ENCODE peak calls at places on chromosomes 1 and 21, in eight cellular contexts. O is kidney; V is RWPE1; A is Peyer's patch; B is transverse colon; K is astrocyte of the spinal cord; P is NB4; E is CD8-positive, alpha-beta T cell. Z is an unnamed sample.

GRCh38 chr1:31164291-31164690 is 75.4 kb downstream of the NKAIN1 start:
- DNase-seq in O (no peak), V (no peak), A (no peak), B (no peak), K (no peak), P (no peak), E (no peak), Z (no peak)

GRCh38 chr21:42665026-42665425 is 11.6 kb downstream of the PDE9A start:
- DNase-seq in O (no peak), V (no peak), A (no peak), B (peak), K (no peak), P (no peak), E (no peak), Z (no peak)

GRCh38 chr1:222454782-222455181 is 93.1 kb downstream of the HHIPL2 start:
- DNase-seq in O (no peak), V (peak), A (no peak), B (peak), K (no peak), P (no peak), E (no peak), Z (no peak)

GRCh38 chr1:25692560-25692959 is 76.0 kb downstream of the MAN1C1 start:
- DNase-seq in O (no peak), V (no peak), A (no peak), B (no peak), K (no peak), P (peak), E (no peak), Z (no peak)

GRCh38 chr1:228120351-228121091 is 11.4 kb upstream of the MRPL55 start:
- DNase-seq in O (no peak), V (no peak), A (no peak), B (no peak), K (no peak), P (no peak), E (no peak), Z (no peak)

GRCh38 chr1:180462099-180462498 is 40.3 kb downstream of the ACBD6 start:
- DNase-seq in O (no peak), V (no peak), A (no peak), B (no peak), K (no peak), P (no peak), E (no peak), Z (no peak)

GRCh38 chr1:162564762-162565218 is 3.3 kb downstream of the UAP1 start:
- DNase-seq in O (no peak), V (no peak), A (no peak), B (no peak), K (no peak), P (peak), E (no peak), Z (no peak)

GRCh38 chr1:230507671-230508407 is 81.7 kb upstream of the PGBD5 start:
- DNase-seq in O (no peak), V (peak), A (no peak), B (no peak), K (no peak), P (no peak), E (no peak), Z (no peak)

GRCh38 chr1:213284626-213285025 is 233.6 kb downstream of the RPS6KC1 start:
- DNase-seq in O (no peak), V (no peak), A (no peak), B (no peak), K (peak), P (no peak), E (no peak), Z (no peak)

GRCh38 chr1:157173900-157174410 is 35.8 kb upstream of the ETV3 start:
- DNase-seq in O (no peak), V (no peak), A (no peak), B (no peak), K (no peak), P (no peak), E (no peak), Z (no peak)

GRCh38 chr1:27873671-27874384 is 1.5 kb downstream of the THEMIS2 start:
- DNase-seq in O (peak), V (no peak), A (peak), B (peak), K (no peak), P (no peak), E (no peak), Z (no peak)

GRCh38 chr1:111406325-111406768 is 21.2 kb downstream of the OVGP1 start:
- DNase-seq in O (no peak), V (peak), A (peak), B (peak), K (no peak), P (no peak), E (peak), Z (peak)

GRCh38 chr1:94962745-94963265 is 35.9 kb upstream of the CNN3 start:
- DNase-seq in O (no peak), V (no peak), A (peak), B (peak), K (peak), P (peak), E (peak), Z (peak)

GRCh38 chr1:38735651-38736161 is 123.9 kb downstream of the RRAGC start:
- DNase-seq in O (no peak), V (no peak), A (no peak), B (no peak), K (peak), P (no peak), E (no peak), Z (no peak)

GRCh38 chr1:158972841-158973240 is 36.9 kb upstream of the IFI16 start:
- DNase-seq in O (no peak), V (no peak), A (peak), B (no peak), K (no peak), P (peak), E (no peak), Z (no peak)
- TF ChIP-seq CTCF in O (no peak), V (no peak), A (no peak), B (no peak), K (no peak), P (peak), E (no peak), Z (no peak)

GRCh38 chr21:20419780-20420179 is 578.4 kb upstream of the NCAM2 start:
- DNase-seq in O (no peak), V (peak), A (no peak), B (no peak), K (no peak), P (no peak), E (no peak), Z (no peak)

GRCh38 chr21:20425856-20426255 is 572.4 kb upstream of the NCAM2 start:
- DNase-seq in O (no peak), V (no peak), A (no peak), B (no peak), K (no peak), P (no peak), E (no peak), Z (no peak)

GRCh38 chr21:20424943-20425342 is 573.3 kb upstream of the NCAM2 start:
- DNase-seq in O (no peak), V (no peak), A (no peak), B (no peak), K (no peak), P (no peak), E (no peak), Z (no peak)
- TF ChIP-seq CTCF in O (no peak), V (no peak), A (no peak), B (no peak), K (no peak), P (no peak), E (no peak), Z (no peak)

GRCh38 chr1:118223426-118223825 is 38.4 kb upstream of the SPAG17 start:
- DNase-seq in O (no peak), V (no peak), A (no peak), B (no peak), K (no peak), P (peak), E (no peak), Z (no peak)
- TF ChIP-seq CTCF in O (peak), V (no peak), A (no peak), B (peak), K (peak), P (no peak), E (no peak), Z (no peak)

GRCh38 chr1:200917291-200917817 is 22.7 kb downstream of the INAVA start:
- DNase-seq in O (no peak), V (peak), A (peak), B (no peak), K (no peak), P (no peak), E (no peak), Z (no peak)

GRCh38 chr1:200918006-200918405 is 23.3 kb downstream of the INAVA start:
- DNase-seq in O (no peak), V (no peak), A (peak), B (no peak), K (no peak), P (no peak), E (no peak), Z (no peak)

GRCh38 chr1:200916681-200917080 is 22.0 kb downstream of the INAVA start:
- DNase-seq in O (no peak), V (no peak), A (peak), B (no peak), K (no peak), P (no peak), E (no peak), Z (no peak)

GRCh38 chr1:200919386-200919785 is 24.7 kb downstream of the INAVA start:
- DNase-seq in O (peak), V (no peak), A (no peak), B (no peak), K (no peak), P (no peak), E (no peak), Z (no peak)

GRCh38 chr1:200916152-200916551 is 21.5 kb downstream of the INAVA start:
- DNase-seq in O (peak), V (no peak), A (peak), B (no peak), K (no peak), P (no peak), E (no peak), Z (no peak)
- TF ChIP-seq CTCF in O (no peak), V (no peak), A (no peak), B (peak), K (no peak), P (peak), E (no peak), Z (no peak)

GRCh38 chr1:23177031-23177430 is 8.4 kb upstream of the LUZP1 start:
- DNase-seq in O (no peak), V (no peak), A (peak), B (no peak), K (no peak), P (no peak), E (no peak), Z (no peak)

GRCh38 chr1:23178414-23178813 is 9.8 kb upstream of the LUZP1 start:
- DNase-seq in O (no peak), V (no peak), A (no peak), B (no peak), K (no peak), P (no peak), E (no peak), Z (no peak)

GRCh38 chr1:23177438-23178380 is 9.1 kb upstream of the LUZP1 start:
- DNase-seq in O (peak), V (peak), A (peak), B (peak), K (peak), P (peak), E (peak), Z (peak)

GRCh38 chr1:23174383-23175110 is 5.9 kb upstream of the LUZP1 start:
- DNase-seq in O (no peak), V (no peak), A (no peak), B (no peak), K (no peak), P (no peak), E (no peak), Z (no peak)

DNA sequence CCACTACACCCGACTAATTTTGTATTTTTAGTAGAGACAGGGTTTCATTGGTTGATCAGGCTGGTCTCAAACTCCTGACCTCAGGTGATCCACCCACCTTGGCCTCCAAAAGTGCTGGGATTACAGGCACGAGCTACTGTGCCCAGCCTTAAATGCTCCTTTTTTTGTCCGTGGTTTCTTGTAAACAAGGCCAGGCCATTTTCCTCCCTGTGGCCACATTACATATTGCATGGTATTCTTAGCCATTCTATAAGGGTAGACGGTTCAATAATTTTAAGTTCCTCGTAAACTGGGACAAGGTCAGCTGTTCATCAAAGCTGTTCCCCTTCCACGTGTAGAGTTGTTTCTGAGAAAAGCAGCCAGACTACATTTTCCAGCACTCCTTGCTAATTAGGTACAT is 10.3 kb upstream of the LUZP1 start:
- DNase-seq in O (no peak), V (no peak), A (no peak), B (no peak), K (peak), P (peak), E (no peak), Z (no peak)
- TF ChIP-seq CTCF in O (no peak), V (no peak), A (no peak), B (peak), K (peak), P (peak), E (no peak), Z (no peak)